ENCODE peak calls at places on chromosomes 11 and 22, in seven cellular contexts. T is neuronal stem cell; J is omental fat pad; V is right cardiac atrium; B is HCEC 1CT; X is NCI-H748 treated with DMSO at 0.1 percent for 48 hours; F is stimulated activated effector memory CD8-positive, alpha-beta T cell treated with anti-CD3 and anti-CD28 coated beads, Interleukin-12 subunit alpha, Interleukin-12 subunit beta, amount 100 ng/mL, for 72 hours. S is an unnamed sample.

GRCh38 chr11:82577246-82577645 is 156.4 kb downstream of the FAM181B start:
- DNase-seq in T (no peak), J (no peak), V (no peak), B (no peak), X (no peak), F (no peak), S (no peak)

GRCh38 chr11:16749666-16750065 is 11.2 kb downstream of the C11orf58 start:
- DNase-seq in T (no peak), J (no peak), V (no peak), B (no peak), X (no peak), F (no peak), S (no peak)

GRCh38 chr22:44202261-44202789 is 21.6 kb downstream of the PARVG start:
- DNase-seq in T (no peak), J (no peak), V (no peak), B (peak), X (no peak), F (no peak), S (no peak)

GRCh38 chr22:33706100-33706499 is 214.2 kb downstream of the LARGE1 start:
- DNase-seq in T (no peak), J (no peak), V (no peak), B (no peak), X (no peak), F (no peak), S (no peak)

GRCh38 chr11:75582935-75583709 is 21.1 kb downstream of the SERPINH1 start:
- DNase-seq in T (peak), J (no peak), V (peak), B (peak), X (peak), F (peak), S (peak)

GRCh38 chr11:57597971-57598830 is 716 bp downstream of the SERPING1 start:
- DNase-seq in T (peak), J (peak), V (peak), B (peak), X (no peak), F (no peak), S (peak)

GRCh38 chr11:19281041-19281440 is 40.3 kb upstream of the E2F8 start:
- DNase-seq in T (no peak), J (no peak), V (no peak), B (no peak), X (peak), F (no peak), S (no peak)

GRCh38 chr22:22216450-22216959 is 28.1 kb upstream of the VPREB1 start:
- DNase-seq in T (no peak), J (no peak), V (no peak), B (no peak), X (no peak), F (no peak), S (no peak)

GRCh38 chr22:19398680-19399079 is 32.9 kb downstream of the HIRA start:
- DNase-seq in T (no peak), J (no peak), V (no peak), B (no peak), X (no peak), F (no peak), S (no peak)

GRCh38 chr22:19121631-19122142 is 525 bp downstream of the DGCR2 start:
- DNase-seq in T (peak), J (no peak), V (peak), B (peak), X (no peak), F (no peak), S (no peak)

GRCh38 chr11:34988294-34989255 is 72.2 kb downstream of the PDHX start:
- DNase-seq in T (no peak), J (no peak), V (no peak), B (peak), X (no peak), F (no peak), S (no peak)

GRCh38 chr22:21650823-21651520 is 8.9 kb downstream of the SDF2L1 start:
- DNase-seq in T (no peak), J (no peak), V (no peak), B (no peak), X (no peak), F (no peak), S (no peak)

GRCh38 chr11:1502971-1503707 is 16.6 kb upstream of the MOB2 start:
- DNase-seq in T (no peak), J (no peak), V (peak), B (no peak), X (no peak), F (no peak), S (no peak)

GRCh38 chr11:119537641-119538253 is 114.8 kb upstream of the THY1 start:
- DNase-seq in T (no peak), J (no peak), V (no peak), B (no peak), X (no peak), F (no peak), S (peak)

GRCh38 chr11:107293677-107294344 is 163.8 kb downstream of the CWF19L2 start:
- DNase-seq in T (no peak), J (no peak), V (no peak), B (no peak), X (no peak), F (no peak), S (no peak)

GRCh38 chr11:11076276-11076675 is 218.4 kb upstream of the ZBED5 start:
- DNase-seq in T (no peak), J (no peak), V (no peak), B (no peak), X (no peak), F (no peak), S (no peak)

S was measured in ascending aorta.